ENCODE peak calls at places on chromosomes 3 and 15, in seven cellular contexts. One of them, this sample, is unnamed.

GRCh38 chr3:7518471-7518870 is 657.6 kb downstream of the GRM7 start:
- DNase-seq in activated CD8-positive, alpha-beta memory T cell treated with anti-CD3 and anti-CD28 coated beads for 48 hours: no peak
- DNase-seq in iPS-NIHi11: no peak
- DNase-seq in T1000: no peak
- DNase-seq in H4: no peak
- DNase-seq in stimulated activated CD4-positive, alpha-beta T cell treated with anti-CD3 and anti-CD28 coated beads, Interleukin-1b, Interleukin-23, amount 100 ng/mL, for 24 hours: no peak
- DNase-seq in esophagus muscularis mucosa: no peak
- DNase-seq in this sample: peak; percentile 18

GRCh38 chr3:41143421-41144031 is 55.8 kb upstream of the CTNNB1 start:
- DNase-seq in stimulated activated CD4-positive, alpha-beta T cell treated with anti-CD3 and anti-CD28 coated beads, Interleukin-1b, Interleukin-23, amount 100 ng/mL, for 24 hours: no peak
- DNase-seq in activated CD8-positive, alpha-beta memory T cell treated with anti-CD3 and anti-CD28 coated beads for 48 hours: no peak
- DNase-seq in T1000: no peak
- DNase-seq in iPS-NIHi11: no peak
- DNase-seq in H4: no peak
- DNase-seq in esophagus muscularis mucosa: no peak
- DNase-seq in this sample: no peak

GRCh38 chr3:169811606-169812123 is 1.0 kb upstream of the LRRIQ4 start:
- DNase-seq in iPS-NIHi11: no peak
- DNase-seq in esophagus muscularis mucosa: no peak
- DNase-seq in activated CD8-positive, alpha-beta memory T cell treated with anti-CD3 and anti-CD28 coated beads for 48 hours: no peak
- DNase-seq in H4: peak; percentile 13
- DNase-seq in T1000: no peak
- DNase-seq in stimulated activated CD4-positive, alpha-beta T cell treated with anti-CD3 and anti-CD28 coated beads, Interleukin-1b, Interleukin-23, amount 100 ng/mL, for 24 hours: no peak
- DNase-seq in this sample: peak; percentile 23

GRCh38 chr15:69665641-69666091 is 213.0 kb downstream of the RPLP1 start:
- DNase-seq in esophagus muscularis mucosa: no peak
- DNase-seq in T1000: no peak
- DNase-seq in stimulated activated CD4-positive, alpha-beta T cell treated with anti-CD3 and anti-CD28 coated beads, Interleukin-1b, Interleukin-23, amount 100 ng/mL, for 24 hours: no peak
- DNase-seq in iPS-NIHi11: no peak
- DNase-seq in activated CD8-positive, alpha-beta memory T cell treated with anti-CD3 and anti-CD28 coated beads for 48 hours: no peak
- DNase-seq in H4: no peak
- DNase-seq in this sample: no peak

GRCh38 chr3:126267169-126267975 is 87.0 kb upstream of the ALDH1L1 start:
- DNase-seq in H4: peak; percentile 70
- DNase-seq in stimulated activated CD4-positive, alpha-beta T cell treated with anti-CD3 and anti-CD28 coated beads, Interleukin-1b, Interleukin-23, amount 100 ng/mL, for 24 hours: no peak
- DNase-seq in esophagus muscularis mucosa: peak; percentile 94
- DNase-seq in iPS-NIHi11: peak; percentile 85
- DNase-seq in T1000: peak; percentile 47
- DNase-seq in activated CD8-positive, alpha-beta memory T cell treated with anti-CD3 and anti-CD28 coated beads for 48 hours: no peak
- DNase-seq in this sample: no peak

GRCh38 chr15:41125950-41126642 is 10.0 kb upstream of the INO80 start:
- DNase-seq in T1000: no peak
- DNase-seq in activated CD8-positive, alpha-beta memory T cell treated with anti-CD3 and anti-CD28 coated beads for 48 hours: no peak
- DNase-seq in H4: no peak
- DNase-seq in iPS-NIHi11: peak; percentile 11
- DNase-seq in stimulated activated CD4-positive, alpha-beta T cell treated with anti-CD3 and anti-CD28 coated beads, Interleukin-1b, Interleukin-23, amount 100 ng/mL, for 24 hours: no peak
- DNase-seq in esophagus muscularis mucosa: no peak
- DNase-seq in this sample: no peak

GRCh38 chr3:14144423-14145075 is 19.7 kb downstream of the TMEM43 start:
- DNase-seq in iPS-NIHi11: peak; percentile 74
- DNase-seq in esophagus muscularis mucosa: no peak
- DNase-seq in H4: peak; percentile 97
- DNase-seq in activated CD8-positive, alpha-beta memory T cell treated with anti-CD3 and anti-CD28 coated beads for 48 hours: no peak
- DNase-seq in T1000: peak; percentile 76
- DNase-seq in stimulated activated CD4-positive, alpha-beta T cell treated with anti-CD3 and anti-CD28 coated beads, Interleukin-1b, Interleukin-23, amount 100 ng/mL, for 24 hours: peak; percentile 30
- DNase-seq in this sample: peak; percentile 92

GRCh38 chr3:72347819-72348319 is 500.4 kb downstream of the SHQ1 start:
- DNase-seq in T1000: peak; percentile 56
- DNase-seq in iPS-NIHi11: peak; percentile 82
- DNase-seq in stimulated activated CD4-positive, alpha-beta T cell treated with anti-CD3 and anti-CD28 coated beads, Interleukin-1b, Interleukin-23, amount 100 ng/mL, for 24 hours: peak; percentile 36
- DNase-seq in H4: peak; percentile 94
- DNase-seq in activated CD8-positive, alpha-beta memory T cell treated with anti-CD3 and anti-CD28 coated beads for 48 hours: peak; percentile 40
- DNase-seq in esophagus muscularis mucosa: no peak
- DNase-seq in this sample: no peak

GRCh38 chr3:45497963-45498362 is 96.6 kb upstream of the LIMD1 start:
- DNase-seq in H4: no peak
- DNase-seq in iPS-NIHi11: no peak
- DNase-seq in esophagus muscularis mucosa: no peak
- DNase-seq in activated CD8-positive, alpha-beta memory T cell treated with anti-CD3 and anti-CD28 coated beads for 48 hours: no peak
- DNase-seq in T1000: no peak
- DNase-seq in stimulated activated CD4-positive, alpha-beta T cell treated with anti-CD3 and anti-CD28 coated beads, Interleukin-1b, Interleukin-23, amount 100 ng/mL, for 24 hours: no peak
- DNase-seq in this sample: no peak

GRCh38 chr3:33146791-33147445 is 33.1 kb downstream of the CRTAP start:
- DNase-seq in iPS-NIHi11: no peak
- DNase-seq in H4: peak; percentile 20
- DNase-seq in activated CD8-positive, alpha-beta memory T cell treated with anti-CD3 and anti-CD28 coated beads for 48 hours: no peak
- DNase-seq in esophagus muscularis mucosa: peak; percentile 89
- DNase-seq in stimulated activated CD4-positive, alpha-beta T cell treated with anti-CD3 and anti-CD28 coated beads, Interleukin-1b, Interleukin-23, amount 100 ng/mL, for 24 hours: no peak
- DNase-seq in T1000: no peak
- DNase-seq in this sample: peak; percentile 85

GRCh38 chr3:123320224-123320623 is 118.5 kb downstream of the SEC22A start:
- DNase-seq in esophagus muscularis mucosa: no peak
- DNase-seq in stimulated activated CD4-positive, alpha-beta T cell treated with anti-CD3 and anti-CD28 coated beads, Interleukin-1b, Interleukin-23, amount 100 ng/mL, for 24 hours: no peak
- DNase-seq in H4: no peak
- DNase-seq in iPS-NIHi11: no peak
- DNase-seq in activated CD8-positive, alpha-beta memory T cell treated with anti-CD3 and anti-CD28 coated beads for 48 hours: no peak
- DNase-seq in T1000: no peak
- DNase-seq in this sample: no peak

GRCh38 chr3:133158686-133159085 is 120.5 kb downstream of the TMEM108 start:
- DNase-seq in T1000: no peak
- DNase-seq in esophagus muscularis mucosa: no peak
- DNase-seq in H4: no peak
- DNase-seq in activated CD8-positive, alpha-beta memory T cell treated with anti-CD3 and anti-CD28 coated beads for 48 hours: no peak
- DNase-seq in stimulated activated CD4-positive, alpha-beta T cell treated with anti-CD3 and anti-CD28 coated beads, Interleukin-1b, Interleukin-23, amount 100 ng/mL, for 24 hours: no peak
- DNase-seq in iPS-NIHi11: no peak
- DNase-seq in this sample: no peak